ENCODE peak calls at places on chromosome 7, in nine cellular contexts. S is sciatic nerve; P is Peyer's patch; D is B cell; U is WERI-Rb-1; T is central memory CD4-positive, alpha-beta T cell; F is left ventricle myocardium inferior; X is right atrium auricular region; I is brain microvascular endothelial cell. Z is an unnamed sample.
A peak's percentile ranks its signal among the peaks of the same experiment; 100 is the strongest.

GRCh38 chr7:129896568-129897382 is 56.0 kb downstream of the UBE2H start:
- DNase-seq in S (no peak), P (no peak), D (no peak), U (no peak), T (no peak), F (no peak), X (no peak), I (no peak), Z (peak; percentile 68)

GRCh38 chr7:30510124-30511074 is 5.8 kb upstream of the GGCT start:
- DNase-seq in S (no peak), P (no peak), D (peak; percentile 45), U (peak; percentile 20), T (peak; percentile 12), F (no peak), X (no peak), I (no peak), Z (peak; percentile 25)

GRCh38 chr7:92020636-92021035 is 80.0 kb downstream of the AKAP9 start:
- DNase-seq in S (no peak), P (no peak), D (no peak), U (no peak), T (no peak), F (no peak), X (no peak), I (no peak), Z (no peak)

GRCh38 chr7:148858489-148858888 is 25.6 kb downstream of the EZH2 start:
- DNase-seq in S (no peak), P (no peak), D (no peak), U (no peak), T (no peak), F (no peak), X (no peak), I (no peak), Z (no peak)

GRCh38 chr7:136079066-136079465 is 101.9 kb upstream of the MTPN start:
- DNase-seq in S (no peak), P (no peak), D (no peak), U (no peak), T (no peak), F (no peak), X (no peak), I (no peak), Z (no peak)

GRCh38 chr7:50212666-50213621 is 91.6 kb upstream of the IKZF1 start:
- DNase-seq in S (no peak), P (no peak), D (peak; percentile 63), U (no peak), T (no peak), F (no peak), X (no peak), I (no peak), Z (no peak)

GRCh38 chr7:39379416-39379815 is 186.8 kb upstream of the YAE1 start:
- DNase-seq in S (no peak), P (no peak), D (no peak), U (no peak), T (no peak), F (no peak), X (no peak), I (no peak), Z (no peak)

GRCh38 chr7:11831727-11832495 is at the start of gene THSD7A:
- DNase-seq in S (peak; percentile 54), P (peak; percentile 75), D (peak; percentile 18), U (peak; percentile 65), T (no peak), F (peak; percentile 42), X (no peak), I (peak; percentile 22), Z (no peak)

GRCh38 chr7:77543910-77544309 is 6.8 kb downstream of the PTPN12 start:
- DNase-seq in S (no peak), P (no peak), D (no peak), U (no peak), T (no peak), F (no peak), X (no peak), I (no peak), Z (no peak)

GRCh38 chr7:121023683-121024507 is 35.4 kb downstream of the CPED1 start:
- DNase-seq in S (no peak), P (no peak), D (no peak), U (no peak), T (no peak), F (no peak), X (no peak), I (no peak), Z (no peak)

GRCh38 chr7:98981701-98982100 is 103.4 kb downstream of the TRRAP start:
- DNase-seq in S (no peak), P (no peak), D (no peak), U (no peak), T (no peak), F (no peak), X (no peak), I (no peak), Z (no peak)

GRCh38 chr7:118870187-118870586 is 645.7 kb downstream of the ANKRD7 start:
- DNase-seq in S (no peak), P (no peak), D (no peak), U (peak; percentile 28), T (no peak), F (no peak), X (no peak), I (no peak), Z (no peak)

GRCh38 chr7:31056775-31057346 is 4.8 kb downstream of the ADCYAP1R1 start:
- DNase-seq in S (no peak), P (no peak), D (no peak), U (no peak), T (no peak), F (no peak), X (no peak), I (no peak), Z (no peak)

GRCh38 chr7:106868364-106868763 is 3.3 kb downstream of the PIK3CG start:
- DNase-seq in S (no peak), P (no peak), D (no peak), U (no peak), T (no peak), F (no peak), X (no peak), I (no peak), Z (no peak)

GRCh38 chr7:11021468-11021867 is 47.8 kb downstream of the PHF14 start:
- DNase-seq in S (no peak), P (no peak), D (no peak), U (no peak), T (no peak), F (no peak), X (no peak), I (no peak), Z (no peak)

GRCh38 chr7:104231054-104232046 is 23.5 kb upstream of the ORC5 start:
- DNase-seq in S (peak; percentile 63), P (no peak), D (peak; percentile 51), U (peak; percentile 57), T (peak; percentile 19), F (no peak), X (peak; percentile 67), I (peak; percentile 54), Z (peak; percentile 40)

GRCh38 chr7:106050002-106050742 is 61.9 kb downstream of the SYPL1 start:
- DNase-seq in S (peak; percentile 77), P (no peak), D (no peak), U (peak; percentile 37), T (no peak), F (no peak), X (no peak), I (peak; percentile 6), Z (peak; percentile 51)

GRCh38 chr7:26181474-26182227 is 18.9 kb downstream of the HNRNPA2B1 start:
- DNase-seq in S (no peak), P (no peak), D (no peak), U (no peak), T (no peak), F (no peak), X (no peak), I (no peak), Z (no peak)

GRCh38 chr7:105776068-105776790 is 100.2 kb downstream of the ATXN7L1 start:
- DNase-seq in S (peak; percentile 76), P (no peak), D (no peak), U (no peak), T (no peak), F (no peak), X (peak; percentile 77), I (peak; percentile 99), Z (peak; percentile 100)

GRCh38 chr7:42902361-42902760 is 9.5 kb downstream of the C7orf25 start:
- DNase-seq in S (no peak), P (no peak), D (no peak), U (no peak), T (no peak), F (no peak), X (no peak), I (no peak), Z (no peak)

GRCh38 chr7:141704741-141705140 is 2.8 kb upstream of the DENND11 start:
- DNase-seq in S (no peak), P (no peak), D (no peak), U (no peak), T (no peak), F (no peak), X (no peak), I (no peak), Z (no peak)

GRCh38 chr7:25392571-25393338 is 164.5 kb upstream of the NPVF start:
- DNase-seq in S (no peak), P (no peak), D (no peak), U (no peak), T (no peak), F (no peak), X (no peak), I (no peak), Z (no peak)

GRCh38 chr7:55210176-55210575 is 155.0 kb upstream of the LANCL2 start:
- DNase-seq in S (no peak), P (no peak), D (no peak), U (no peak), T (no peak), F (no peak), X (no peak), I (no peak), Z (no peak)

GRCh38 chr7:113100091-113100723 is 13.6 kb upstream of the GPR85 start:
- DNase-seq in S (no peak), P (no peak), D (no peak), U (no peak), T (no peak), F (peak; percentile 23), X (no peak), I (peak; percentile 25), Z (no peak)

GRCh38 chr7:48876087-48876486 is 48.3 kb upstream of the CDC14C start:
- DNase-seq in S (no peak), P (no peak), D (no peak), U (no peak), T (no peak), F (no peak), X (no peak), I (no peak), Z (no peak)

GRCh38 chr7:110677405-110677804 is 413.5 kb upstream of the LRRN3 start:
- DNase-seq in S (no peak), P (no peak), D (no peak), U (no peak), T (no peak), F (no peak), X (no peak), I (no peak), Z (no peak)

GRCh38 chr7:21942955-21943354 is 2.7 kb downstream of the CDCA7L start:
- DNase-seq in S (no peak), P (no peak), D (no peak), U (no peak), T (no peak), F (no peak), X (no peak), I (no peak), Z (no peak)